ENCODE peak calls at places on chromosomes 5 and 9, in seven cellular contexts. L is colonic mucosa, N is AG10803, R is SK-N-SH, G is cardiac muscle cell, P is GM12865, J is stomach. M is an unnamed sample.

GRCh38 chr9:124248066-124248465 is 9.7 kb upstream of the NEK6 start:
- DNase-seq in L (no peak), N (no peak), R (no peak), G (no peak), P (no peak), J (no peak), M (no peak)

GRCh38 chr9:121261107-121261460 is 6.9 kb upstream of the GSN start:
- DNase-seq in L (no peak), N (peak; percentile 37), R (peak; percentile 58), G (no peak), P (no peak), J (no peak), M (peak; percentile 39)

GRCh38 chr9:94083384-94083783 is 880 bp upstream of the PTPDC1 start:
- DNase-seq in L (no peak), N (no peak), R (no peak), G (peak; percentile 5), P (no peak), J (no peak), M (no peak)

GRCh38 chr9:81776390-81776789 is 87.0 kb upstream of the TLE1 start:
- DNase-seq in L (no peak), N (peak; percentile 8), R (peak; percentile 14), G (no peak), P (no peak), J (no peak), M (no peak)

GRCh38 chr5:14560091-14560595 is 21.4 kb upstream of the OTULINL start:
- DNase-seq in L (peak; percentile 84), N (no peak), R (no peak), G (no peak), P (no peak), J (no peak), M (no peak)

GRCh38 chr9:135087489-135087791 is at the start of gene OLFM1:
- DNase-seq in L (peak; percentile 76), N (peak; percentile 63), R (peak; percentile 94), G (peak; percentile 74), P (peak; percentile 9), J (peak; percentile 71), M (peak; percentile 57)

GRCh38 chr5:60577116-60577515 is 122.8 kb downstream of the DEPDC1B start:
- DNase-seq in L (no peak), N (no peak), R (no peak), G (no peak), P (no peak), J (no peak), M (peak; percentile 2)

GRCh38 chr9:92558612-92559374 is 23.0 kb upstream of the ECM2 start:
- DNase-seq in L (peak; percentile 68), N (no peak), R (no peak), G (no peak), P (no peak), J (no peak), M (no peak)

GRCh38 chr5:147949711-147950573 is 43.6 kb upstream of the C5orf46 start:
- DNase-seq in L (no peak), N (peak; percentile 30), R (peak; percentile 67), G (peak; percentile 62), P (peak; percentile 35), J (no peak), M (peak; percentile 49)

GRCh38 chr9:131776473-131776872 is 36.6 kb upstream of the RAPGEF1 start:
- DNase-seq in L (peak; percentile 22), N (peak; percentile 15), R (no peak), G (peak; percentile 92), P (peak; percentile 39), J (no peak), M (peak; percentile 40)

GRCh38 chr9:72305102-72305546 is 59.9 kb downstream of the ZFAND5 start:
- DNase-seq in L (peak; percentile 92), N (no peak), R (peak; percentile 8), G (peak; percentile 37), P (peak; percentile 35), J (peak; percentile 85), M (peak; percentile 97)

GRCh38 chr5:57221049-57221568 is 47.2 kb downstream of the GPBP1 start:
- DNase-seq in L (no peak), N (peak; percentile 57), R (peak; percentile 49), G (peak; percentile 63), P (peak; percentile 75), J (no peak), M (peak; percentile 69)

GRCh38 chr9:124964056-124964455 is 23.2 kb upstream of the GOLGA1 start:
- DNase-seq in L (no peak), N (peak; percentile 29), R (no peak), G (no peak), P (no peak), J (no peak), M (peak; percentile 7)

GRCh38 chr9:109868222-109868621 is 88.2 kb downstream of the PALM2AKAP2 start:
- DNase-seq in L (no peak), N (peak; percentile 60), R (no peak), G (no peak), P (no peak), J (no peak), M (no peak)

GRCh38 chr9:99056876-99057664 is 47.8 kb upstream of the TGFBR1 start:
- DNase-seq in L (no peak), N (peak; percentile 84), R (no peak), G (no peak), P (peak; percentile 40), J (no peak), M (peak; percentile 84)

DNA sequence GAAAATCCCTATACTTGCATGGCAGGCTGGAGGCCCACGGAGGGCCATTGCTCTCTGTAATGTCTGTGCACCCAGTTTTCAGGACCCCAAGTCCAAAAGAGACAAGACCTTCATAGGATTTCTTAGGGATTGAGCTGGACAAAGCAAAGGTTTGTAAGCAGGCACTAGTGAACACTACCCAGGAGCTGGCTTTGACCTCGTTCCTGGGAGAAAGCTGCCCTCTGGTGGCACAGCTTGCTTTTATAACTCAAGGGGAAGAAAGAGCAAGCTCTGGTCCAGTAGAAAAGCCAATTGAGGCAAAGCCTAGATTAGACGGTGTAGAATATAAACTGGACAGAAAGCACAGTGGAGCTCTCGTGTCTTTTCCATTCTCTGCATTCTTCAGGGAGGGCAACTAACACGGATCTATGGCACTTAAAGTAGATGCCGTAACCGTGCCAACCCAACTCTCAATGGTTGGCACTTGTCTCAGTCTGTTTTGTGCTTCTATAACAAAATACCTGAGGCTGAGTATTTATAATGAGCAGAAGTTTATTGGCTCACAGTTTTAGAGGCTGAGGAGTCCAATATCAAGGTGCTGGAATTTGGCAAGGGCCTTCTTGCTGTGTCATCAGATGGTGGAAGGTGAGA is 7.9 kb downstream of the GABRP start:
- DNase-seq in L (peak; percentile 70), N (peak; percentile 56), R (peak; percentile 76), G (peak; percentile 83), P (peak; percentile 52), J (peak; percentile 86), M (peak; percentile 58)
- TF ChIP-seq CTCF in L (peak; percentile 24), N (peak; percentile 61), R (peak; percentile 63), G (peak; percentile 67), P (peak; percentile 50), J (no peak), M (peak; percentile 47)

DNA sequence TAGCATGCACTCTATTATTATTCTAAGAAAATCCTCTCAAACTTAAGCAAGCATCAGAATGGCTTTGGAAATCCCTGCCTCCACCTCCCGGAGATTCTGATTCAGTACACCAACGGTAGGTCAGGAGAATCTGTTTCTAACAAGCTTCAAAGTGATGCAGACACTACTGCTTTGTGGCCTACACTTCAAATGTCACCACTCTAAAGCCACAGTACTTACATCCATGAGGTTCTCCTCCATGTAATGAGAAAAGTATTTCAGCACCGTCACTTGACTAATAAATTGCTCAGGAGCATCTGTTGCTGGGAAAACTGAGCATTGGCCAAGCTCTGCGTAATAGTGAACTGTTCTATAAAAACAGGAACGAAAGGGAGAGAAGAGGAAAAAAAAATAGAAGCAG is 4.8 kb downstream of the PLK2 start:
- DNase-seq in L (no peak), N (peak; percentile 55), R (no peak), G (peak; percentile 27), P (no peak), J (no peak), M (peak; percentile 73)
- H3K4me3 ChIP-seq in L (no peak overlapping the region), N (peak overlapping the region; percentile 10), R (peak overlapping the region; percentile 93), G (no peak overlapping the region), P (no peak overlapping the region), J (no peak overlapping the region), M (no peak overlapping the region)

GRCh38 chr5:145826869-145827268 is 8.3 kb downstream of the PRELID2 start:
- DNase-seq in L (no peak), N (no peak), R (no peak), G (no peak), P (no peak), J (no peak), M (no peak)

GRCh38 chr5:145827275-145827674 is 7.9 kb downstream of the PRELID2 start:
- DNase-seq in L (no peak), N (no peak), R (no peak), G (no peak), P (no peak), J (no peak), M (peak; percentile 25)

GRCh38 chr5:145829708-145830361 is 5.3 kb downstream of the PRELID2 start:
- DNase-seq in L (no peak), N (no peak), R (no peak), G (no peak), P (no peak), J (no peak), M (no peak)

GRCh38 chr5:145824040-145824439 is 11.1 kb downstream of the PRELID2 start:
- DNase-seq in L (no peak), N (no peak), R (no peak), G (no peak), P (no peak), J (no peak), M (peak; percentile 29)

DNA sequence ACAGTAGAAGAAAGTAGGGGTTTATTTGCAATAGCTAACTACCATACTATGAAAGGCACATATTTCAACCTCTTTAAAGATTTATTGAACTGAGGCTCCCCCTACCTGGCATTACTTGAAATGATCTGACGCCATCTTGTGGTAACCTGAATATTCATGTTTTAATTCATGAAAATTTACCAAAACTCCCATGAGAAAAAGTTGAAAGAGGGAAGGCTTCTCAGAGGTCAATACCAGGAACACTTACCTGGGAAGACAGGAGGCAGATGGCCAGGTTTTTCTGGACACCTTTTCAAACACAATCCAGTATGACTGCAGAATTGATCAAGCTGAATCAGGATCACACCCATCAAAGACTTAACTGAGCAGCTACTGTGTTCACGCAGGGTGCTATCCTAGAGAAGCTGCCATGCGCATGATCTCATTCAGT is 9.4 kb downstream of the PRELID2 start:
- DNase-seq in L (no peak), N (peak; percentile 58), R (peak; percentile 42), G (peak; percentile 61), P (peak; percentile 51), J (no peak), M (peak; percentile 70)
- TF ChIP-seq CTCF in L (peak; percentile 47), N (peak; percentile 85), R (peak; percentile 94), G (peak; percentile 79), P (peak; percentile 53), J (no peak), M (peak; percentile 85)

DNA sequence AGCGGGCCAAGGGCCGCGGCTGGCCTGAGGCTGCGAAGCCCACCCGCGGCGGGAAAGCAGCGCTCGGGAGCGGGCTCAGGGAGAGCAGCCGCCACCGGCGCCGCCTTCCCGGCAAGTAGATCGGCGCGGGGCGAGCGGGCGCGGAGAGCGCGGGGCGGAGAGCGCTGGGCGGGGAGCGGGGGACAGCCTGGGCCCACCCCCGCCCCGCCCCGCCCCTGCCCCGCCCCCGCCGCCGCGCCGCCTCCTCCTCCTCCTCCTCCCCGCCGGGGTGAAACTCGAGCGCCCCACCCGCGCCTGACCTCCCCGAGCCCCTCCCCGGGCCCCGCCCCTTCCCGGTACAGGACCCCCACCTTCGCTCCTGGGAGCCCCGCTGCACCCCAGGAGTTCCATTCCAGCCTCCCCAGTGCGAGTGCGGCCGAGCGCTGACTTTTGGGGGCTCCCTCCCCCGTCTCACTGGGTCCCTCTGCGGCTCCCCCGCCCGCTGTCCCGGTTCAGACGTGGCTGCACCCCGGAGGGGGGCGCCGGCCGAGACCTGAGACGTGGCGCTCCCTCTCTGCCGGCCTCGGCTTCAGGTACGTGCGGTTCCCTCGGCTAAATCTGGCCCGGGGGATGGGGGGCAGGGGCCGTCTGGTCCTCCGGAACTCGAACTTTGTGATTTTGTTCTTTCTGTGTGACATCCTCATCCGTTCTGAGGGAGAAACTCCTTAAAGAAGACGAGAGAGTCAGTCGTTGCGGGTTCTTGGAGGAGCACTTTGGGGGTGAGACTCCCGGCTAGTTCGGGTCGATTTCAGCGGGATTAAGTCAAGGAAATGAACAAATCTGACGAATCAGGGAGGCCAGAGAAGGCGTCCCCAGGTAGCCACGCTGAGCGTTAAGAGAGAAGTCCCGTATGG is at the start of gene SEMA5A:
- DNase-seq in L (peak; percentile 91), N (peak; percentile 77), R (peak; percentile 79), G (peak; percentile 87), P (peak; percentile 19), J (peak; percentile 72), M (peak; percentile 42)
- H3K4me3 ChIP-seq in L (peak within 1 kb of the TSS; percentile 60), N (peak within 1 kb of the TSS; percentile 95), R (peak within 1 kb of the TSS; percentile 68), G (peak within 1 kb of the TSS; percentile 96), P (peak within 1 kb of the TSS; percentile 34), J (peak within 1 kb of the TSS; percentile 68), M (peak within 1 kb of the TSS; percentile 89)

M was measured in fibroblast of mammary gland.